ENCODE peak calls at places on chromosome 5, in eight cellular contexts. One of them, this sample, is unnamed.

GRCh38 chr5:54087436-54087835 is 222.9 kb downstream of the ARL15 start:
- DNase-seq in OCI-LY7: no peak
- DNase-seq in transverse colon: no peak
- DNase-seq in astrocyte: peak; percentile 93
- DNase-seq in GM23338: no peak
- DNase-seq in left ventricle myocardium inferior: no peak
- DNase-seq in tibial artery: no peak
- DNase-seq in neuronal stem cell: no peak
- DNase-seq in this sample: no peak

GRCh38 chr5:132237141-132237540 is 9.5 kb upstream of the P4HA2 start:
- DNase-seq in tibial artery: peak; percentile 51
- DNase-seq in transverse colon: peak; percentile 3
- DNase-seq in OCI-LY7: no peak
- DNase-seq in GM23338: no peak
- DNase-seq in neuronal stem cell: no peak
- DNase-seq in left ventricle myocardium inferior: no peak
- DNase-seq in astrocyte: peak; percentile 30
- DNase-seq in this sample: peak; percentile 35

GRCh38 chr5:126354012-126354856 is 69.0 kb upstream of the GRAMD2B start:
- DNase-seq in astrocyte: peak; percentile 99
- DNase-seq in GM23338: peak; percentile 45
- DNase-seq in OCI-LY7: peak; percentile 46
- DNase-seq in left ventricle myocardium inferior: no peak
- DNase-seq in transverse colon: no peak
- DNase-seq in neuronal stem cell: no peak
- DNase-seq in tibial artery: no peak
- DNase-seq in this sample: no peak

GRCh38 chr5:129459485-129460120 is 495 bp upstream of the ADAMTS19 start:
- DNase-seq in left ventricle myocardium inferior: peak; percentile 30
- DNase-seq in transverse colon: peak; percentile 12
- DNase-seq in astrocyte: peak; percentile 48
- DNase-seq in OCI-LY7: no peak
- DNase-seq in neuronal stem cell: peak; percentile 32
- DNase-seq in GM23338: peak; percentile 86
- DNase-seq in tibial artery: no peak
- DNase-seq in this sample: no peak

GRCh38 chr5:140549237-140550144 is 2.0 kb downstream of the EIF4EBP3 start:
- DNase-seq in OCI-LY7: no peak
- DNase-seq in astrocyte: no peak
- DNase-seq in GM23338: no peak
- DNase-seq in tibial artery: no peak
- DNase-seq in neuronal stem cell: no peak
- DNase-seq in transverse colon: peak; percentile 81
- DNase-seq in left ventricle myocardium inferior: no peak
- DNase-seq in this sample: no peak

GRCh38 chr5:181188700-181189362 is 16.2 kb downstream of the TRIM7 start:
- DNase-seq in transverse colon: peak; percentile 83
- DNase-seq in neuronal stem cell: peak; percentile 90
- DNase-seq in GM23338: peak; percentile 80
- DNase-seq in left ventricle myocardium inferior: peak; percentile 57
- DNase-seq in OCI-LY7: peak; percentile 89
- DNase-seq in astrocyte: no peak
- DNase-seq in tibial artery: peak; percentile 88
- DNase-seq in this sample: peak; percentile 76

GRCh38 chr5:12100542-12100941 is 196.3 kb upstream of the CTNND2 start:
- DNase-seq in tibial artery: no peak
- DNase-seq in transverse colon: no peak
- DNase-seq in neuronal stem cell: no peak
- DNase-seq in GM23338: peak; percentile 35
- DNase-seq in left ventricle myocardium inferior: no peak
- DNase-seq in OCI-LY7: no peak
- DNase-seq in astrocyte: no peak
- DNase-seq in this sample: no peak

GRCh38 chr5:69450116-69450515 is 35.2 kb downstream of the MARVELD2 start:
- DNase-seq in left ventricle myocardium inferior: no peak
- DNase-seq in OCI-LY7: no peak
- DNase-seq in tibial artery: no peak
- DNase-seq in GM23338: no peak
- DNase-seq in transverse colon: no peak
- DNase-seq in astrocyte: peak; percentile 96
- DNase-seq in neuronal stem cell: no peak
- DNase-seq in this sample: no peak

GRCh38 chr5:131164161-131164930 is 710 bp downstream of the HINT1 start:
- DNase-seq in OCI-LY7: peak; percentile 86
- DNase-seq in neuronal stem cell: peak; percentile 64
- DNase-seq in GM23338: peak; percentile 75
- DNase-seq in tibial artery: peak; percentile 75
- DNase-seq in left ventricle myocardium inferior: peak; percentile 55
- DNase-seq in transverse colon: peak; percentile 73
- DNase-seq in astrocyte: peak; percentile 74
- DNase-seq in this sample: peak; percentile 86

GRCh38 chr5:36950586-36951457 is 74.3 kb downstream of the NIPBL start:
- DNase-seq in transverse colon: no peak
- DNase-seq in left ventricle myocardium inferior: no peak
- DNase-seq in tibial artery: no peak
- DNase-seq in neuronal stem cell: no peak
- DNase-seq in astrocyte: peak; percentile 81
- DNase-seq in GM23338: no peak
- DNase-seq in OCI-LY7: no peak
- DNase-seq in this sample: no peak

GRCh38 chr5:176524987-176525386 is 12.2 kb downstream of the RNF44 start:
- DNase-seq in tibial artery: no peak
- DNase-seq in astrocyte: no peak
- DNase-seq in neuronal stem cell: no peak
- DNase-seq in left ventricle myocardium inferior: no peak
- DNase-seq in transverse colon: no peak
- DNase-seq in GM23338: no peak
- DNase-seq in OCI-LY7: no peak
- DNase-seq in this sample: no peak

GRCh38 chr5:96812851-96813250 is 5.1 kb upstream of the ERAP1 start:
- DNase-seq in OCI-LY7: no peak
- DNase-seq in GM23338: no peak
- DNase-seq in astrocyte: no peak
- DNase-seq in transverse colon: no peak
- DNase-seq in tibial artery: no peak
- DNase-seq in neuronal stem cell: no peak
- DNase-seq in left ventricle myocardium inferior: no peak
- DNase-seq in this sample: no peak

GRCh38 chr5:167902298-167902697 is 389.1 kb upstream of the WWC1 start:
- DNase-seq in transverse colon: no peak
- DNase-seq in OCI-LY7: no peak
- DNase-seq in neuronal stem cell: no peak
- DNase-seq in GM23338: no peak
- DNase-seq in astrocyte: no peak
- DNase-seq in tibial artery: no peak
- DNase-seq in left ventricle myocardium inferior: no peak
- DNase-seq in this sample: no peak

GRCh38 chr5:81601912-81602311 is 149.0 kb downstream of the SSBP2 start:
- DNase-seq in transverse colon: no peak
- DNase-seq in OCI-LY7: no peak
- DNase-seq in neuronal stem cell: no peak
- DNase-seq in left ventricle myocardium inferior: no peak
- DNase-seq in tibial artery: no peak
- DNase-seq in astrocyte: no peak
- DNase-seq in GM23338: no peak
- DNase-seq in this sample: no peak

GRCh38 chr5:35860686-35861085 is 4.0 kb downstream of the IL7R start:
- DNase-seq in astrocyte: peak; percentile 61
- DNase-seq in left ventricle myocardium inferior: no peak
- DNase-seq in transverse colon: no peak
- DNase-seq in tibial artery: no peak
- DNase-seq in OCI-LY7: no peak
- DNase-seq in neuronal stem cell: no peak
- DNase-seq in GM23338: peak; percentile 8
- DNase-seq in this sample: no peak

GRCh38 chr5:55294935-55295334 is 12.6 kb downstream of the DHX29 start:
- DNase-seq in OCI-LY7: no peak
- DNase-seq in astrocyte: no peak
- DNase-seq in left ventricle myocardium inferior: no peak
- DNase-seq in GM23338: no peak
- DNase-seq in neuronal stem cell: no peak
- DNase-seq in tibial artery: no peak
- DNase-seq in transverse colon: no peak
- DNase-seq in this sample: no peak

DNA sequence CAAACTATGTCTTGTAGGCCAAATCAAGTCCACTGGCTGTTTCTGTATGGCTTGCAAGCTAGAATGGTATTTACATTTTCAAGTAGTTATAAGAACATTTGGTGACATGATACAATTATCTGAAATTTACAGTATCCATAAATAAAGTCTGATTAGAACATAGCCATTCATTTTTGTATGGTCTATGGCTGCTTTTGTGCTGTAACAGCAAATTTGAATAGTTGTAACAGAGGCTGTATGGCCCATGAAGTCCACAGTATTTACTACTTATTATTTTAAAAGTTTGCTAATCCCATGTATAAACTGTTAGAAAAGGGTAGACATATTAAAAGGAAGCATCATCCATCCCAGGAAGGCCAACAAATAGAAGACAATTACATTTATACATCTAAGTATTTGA is 17.7 kb downstream of the DHX29 start:
- DNase-seq in transverse colon: no peak
- DNase-seq in GM23338: no peak
- DNase-seq in neuronal stem cell: no peak
- DNase-seq in astrocyte: no peak
- DNase-seq in tibial artery: no peak
- DNase-seq in OCI-LY7: no peak
- DNase-seq in left ventricle myocardium inferior: no peak
- DNase-seq in this sample: no peak
- H3K36me3 ChIP-seq in transverse colon: peaks cover 80% of the 10 kb centered on the region
- H3K36me3 ChIP-seq in GM23338: peaks cover 29% of the 10 kb centered on the region
- H3K36me3 ChIP-seq in neuronal stem cell: peaks cover 90% of the 10 kb centered on the region
- H3K36me3 ChIP-seq in astrocyte: peaks cover 56% of the 10 kb centered on the region
- H3K36me3 ChIP-seq in tibial artery: peaks cover 97% of the 10 kb centered on the region
- H3K36me3 ChIP-seq in OCI-LY7: peaks cover 83% of the 10 kb centered on the region
- H3K36me3 ChIP-seq in left ventricle myocardium inferior: peaks cover 100% of the 10 kb centered on the region
- H3K36me3 ChIP-seq in this sample: peaks cover 100% of the 10 kb centered on the region

DNA sequence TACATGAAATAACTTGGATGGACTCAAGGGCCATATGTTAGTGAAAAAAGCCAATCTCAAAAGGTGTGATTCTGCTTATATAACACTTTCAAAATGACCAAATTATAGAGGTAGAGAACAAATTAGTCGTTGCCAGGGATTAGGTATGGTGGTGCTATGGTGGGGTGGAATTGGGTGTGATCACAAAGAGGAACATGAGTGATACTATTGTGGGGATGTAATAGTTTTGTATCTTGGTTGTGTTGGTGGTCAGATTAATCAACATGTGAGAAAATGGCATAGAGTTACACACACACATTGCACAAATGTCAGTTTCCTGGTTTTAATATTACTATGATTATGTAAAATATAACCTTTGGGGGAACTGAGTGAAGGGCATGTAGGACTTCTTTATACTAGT is 31.9 kb downstream of the CAMK4 start:
- DNase-seq in transverse colon: no peak
- DNase-seq in neuronal stem cell: no peak
- DNase-seq in left ventricle myocardium inferior: no peak
- DNase-seq in OCI-LY7: no peak
- DNase-seq in GM23338: no peak
- DNase-seq in tibial artery: no peak
- DNase-seq in astrocyte: no peak
- DNase-seq in this sample: no peak
- H3K27ac ChIP-seq in transverse colon: no peak overlapping the region
- H3K27ac ChIP-seq in neuronal stem cell: no peak overlapping the region
- H3K27ac ChIP-seq in left ventricle myocardium inferior: no peak overlapping the region
- H3K27ac ChIP-seq in OCI-LY7: no peak overlapping the region
- H3K27ac ChIP-seq in GM23338: no peak overlapping the region
- H3K27ac ChIP-seq in tibial artery: no peak overlapping the region
- H3K27ac ChIP-seq in astrocyte: no peak overlapping the region
- H3K27ac ChIP-seq in this sample: no peak overlapping the region

GRCh38 chr5:39146831-39147540 is 72.4 kb downstream of the FYB1 start:
- DNase-seq in neuronal stem cell: no peak
- DNase-seq in astrocyte: no peak
- DNase-seq in transverse colon: no peak
- DNase-seq in left ventricle myocardium inferior: no peak
- DNase-seq in tibial artery: no peak
- DNase-seq in OCI-LY7: no peak
- DNase-seq in GM23338: no peak
- DNase-seq in this sample: no peak
- H3K36me3 ChIP-seq in neuronal stem cell: no peaks in the 10 kb centered on the region
- H3K36me3 ChIP-seq in astrocyte: no peaks in the 10 kb centered on the region
- H3K36me3 ChIP-seq in transverse colon: no peaks in the 10 kb centered on the region
- H3K36me3 ChIP-seq in left ventricle myocardium inferior: no peaks in the 10 kb centered on the region
- H3K36me3 ChIP-seq in tibial artery: no peaks in the 10 kb centered on the region
- H3K36me3 ChIP-seq in OCI-LY7: no peaks in the 10 kb centered on the region
- H3K36me3 ChIP-seq in GM23338: no peaks in the 10 kb centered on the region
- H3K36me3 ChIP-seq in this sample: no peaks in the 10 kb centered on the region

GRCh38 chr5:123810253-123810652 is 298.3 kb downstream of the CSNK1G3 start:
- DNase-seq in transverse colon: peak; percentile 24
- DNase-seq in tibial artery: no peak
- DNase-seq in astrocyte: no peak
- DNase-seq in neuronal stem cell: no peak
- DNase-seq in GM23338: peak; percentile 10
- DNase-seq in left ventricle myocardium inferior: peak; percentile 31
- DNase-seq in OCI-LY7: no peak
- DNase-seq in this sample: no peak
- H3K27ac ChIP-seq in transverse colon: peak overlapping the region; percentile 42
- H3K27ac ChIP-seq in tibial artery: no peak overlapping the region
- H3K27ac ChIP-seq in astrocyte: no peak overlapping the region
- H3K27ac ChIP-seq in neuronal stem cell: peak overlapping the region; percentile 5
- H3K27ac ChIP-seq in GM23338: no peak overlapping the region
- H3K27ac ChIP-seq in left ventricle myocardium inferior: peak overlapping the region; percentile 78
- H3K27ac ChIP-seq in OCI-LY7: no peak overlapping the region
- H3K27ac ChIP-seq in this sample: no peak overlapping the region

GRCh38 chr5:1806199-1806598 is 5.0 kb downstream of the NDUFS6 start:
- DNase-seq in left ventricle myocardium inferior: no peak
- DNase-seq in transverse colon: no peak
- DNase-seq in astrocyte: no peak
- DNase-seq in OCI-LY7: no peak
- DNase-seq in GM23338: no peak
- DNase-seq in tibial artery: peak; percentile 40
- DNase-seq in neuronal stem cell: no peak
- DNase-seq in this sample: no peak
- H3K36me3 ChIP-seq in left ventricle myocardium inferior: peaks cover 85% of the 10 kb centered on the region
- H3K36me3 ChIP-seq in transverse colon: peaks cover 34% of the 10 kb centered on the region
- H3K36me3 ChIP-seq in astrocyte: peaks cover 44% of the 10 kb centered on the region
- H3K36me3 ChIP-seq in OCI-LY7: peaks cover 88% of the 10 kb centered on the region
- H3K36me3 ChIP-seq in GM23338: peaks cover 34% of the 10 kb centered on the region
- H3K36me3 ChIP-seq in tibial artery: peaks cover 52% of the 10 kb centered on the region
- H3K36me3 ChIP-seq in neuronal stem cell: peaks cover 89% of the 10 kb centered on the region
- H3K36me3 ChIP-seq in this sample: peaks cover 84% of the 10 kb centered on the region

DNA sequence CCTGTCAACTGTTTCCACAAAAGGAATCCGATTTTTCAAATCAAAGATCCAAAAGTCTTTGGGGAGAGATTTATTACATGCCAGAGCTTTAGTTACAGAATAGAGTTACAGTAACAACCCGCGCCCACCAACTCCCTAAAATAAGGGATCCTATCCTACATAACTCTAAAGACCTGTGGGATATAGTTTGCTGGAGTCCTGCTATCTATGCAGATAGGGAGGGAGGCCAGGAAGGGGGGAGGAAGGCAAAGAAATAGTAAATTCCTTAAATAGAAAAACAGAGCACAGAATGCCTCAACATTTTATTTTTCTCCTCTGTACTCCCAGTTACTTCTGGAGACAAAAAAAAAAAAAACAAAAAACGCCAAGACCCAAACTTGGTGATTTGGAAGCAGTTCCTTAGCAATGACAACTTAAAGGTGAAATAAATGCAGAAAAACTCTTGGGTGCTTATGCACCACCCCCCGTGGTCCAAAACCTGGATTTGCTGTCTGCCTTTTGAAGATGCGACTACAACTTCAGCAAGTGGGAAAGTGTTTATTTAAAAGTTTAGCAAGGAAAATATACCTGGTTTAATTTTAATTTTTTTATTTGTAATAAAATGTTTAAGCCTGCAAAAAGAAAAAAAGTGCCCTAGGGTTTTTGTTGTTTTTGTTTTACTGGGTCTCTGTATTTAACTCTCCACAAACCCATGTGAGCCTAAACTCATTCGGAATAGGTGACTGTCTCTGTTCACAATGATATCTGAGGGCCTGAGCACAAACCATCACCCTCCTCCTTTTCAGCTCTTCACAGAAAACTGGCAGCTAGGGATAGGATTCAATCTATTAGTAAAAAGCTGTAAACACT is 10.3 kb downstream of the FOXD1 start:
- DNase-seq in neuronal stem cell: no peak
- DNase-seq in left ventricle myocardium inferior: no peak
- DNase-seq in tibial artery: no peak
- DNase-seq in astrocyte: no peak
- DNase-seq in GM23338: no peak
- DNase-seq in transverse colon: no peak
- DNase-seq in OCI-LY7: no peak
- DNase-seq in this sample: no peak
- H3K27ac ChIP-seq in neuronal stem cell: no peak overlapping the region
- H3K27ac ChIP-seq in left ventricle myocardium inferior: no peak overlapping the region
- H3K27ac ChIP-seq in tibial artery: peak overlapping the region; percentile 12
- H3K27ac ChIP-seq in astrocyte: peak overlapping the region; percentile 87
- H3K27ac ChIP-seq in GM23338: no peak overlapping the region
- H3K27ac ChIP-seq in transverse colon: no peak overlapping the region
- H3K27ac ChIP-seq in OCI-LY7: no peak overlapping the region
- H3K27ac ChIP-seq in this sample: no peak overlapping the region

This sample was measured in upper lobe of right lung.